ENCODE peak calls at places on chromosomes 12 and 14, in nine cellular contexts. U, H, F, A, Z, L, J, P and N are unnamed samples.

GRCh38 chr12:100031821-100032220 is 47.1 kb upstream of the ANKS1B start:
- DNase-seq in U (no peak), F (no peak), A (no peak), Z (no peak), H (no peak), P (no peak), J (no peak), L (no peak), N (no peak)

GRCh38 chr14:51817326-51817725 is 43.1 kb upstream of the GNG2 start:
- DNase-seq in Z (no peak), J (no peak), P (no peak), U (no peak), H (no peak), A (no peak), L (no peak), F (no peak), N (no peak)

GRCh38 chr14:88492272-88493089 is 62.3 kb downstream of the PTPN21 start:
- DNase-seq in L (peak), H (peak), F (peak), J (peak), U (peak), Z (peak), P (peak), A (peak), N (peak)

GRCh38 chr14:33880330-33880729 is 70.5 kb downstream of the EGLN3 start:
- DNase-seq in J (no peak), L (no peak), Z (no peak), A (no peak), H (no peak), F (no peak), U (no peak), P (no peak), N (no peak)

GRCh38 chr12:66269142-66269541 is 33.2 kb upstream of the HELB start:
- DNase-seq in L (no peak), A (no peak), Z (no peak), U (no peak), F (no peak), J (no peak), H (no peak), P (no peak), N (no peak)

GRCh38 chr14:91300283-91300841 is 55.9 kb upstream of the GPR68 start:
- DNase-seq in H (no peak), A (no peak), P (no peak), Z (no peak), L (no peak), F (no peak), J (no peak), U (peak), N (no peak)

GRCh38 chr12:68609955-68610434 is 704 bp upstream of the RAP1B start:
- DNase-seq in L (no peak), H (no peak), P (peak), U (no peak), J (no peak), A (peak), F (no peak), Z (no peak), N (no peak)

GRCh38 chr14:53183611-53184010 is 30.5 kb upstream of the DDHD1 start:
- DNase-seq in Z (no peak), F (no peak), J (no peak), U (no peak), P (no peak), H (no peak), L (no peak), A (no peak), N (no peak)

GRCh38 chr12:25187781-25188180 is 7.2 kb downstream of the DNAI7 start:
- DNase-seq in U (peak), F (peak), A (peak), L (no peak), P (no peak), Z (no peak), H (no peak), J (no peak), N (no peak)

GRCh38 chr12:7835116-7835515 is 37.6 kb downstream of the SLC2A14 start:
- DNase-seq in A (no peak), P (no peak), L (no peak), J (no peak), Z (no peak), F (no peak), U (no peak), H (no peak), N (no peak)

GRCh38 chr12:100017056-100017455 is 32.3 kb upstream of the ANKS1B start:
- DNase-seq in P (no peak), J (no peak), H (no peak), U (no peak), Z (no peak), F (no peak), L (no peak), A (no peak), N (no peak)

GRCh38 chr12:55470088-55470830 is at the start of gene OR6C70:
- DNase-seq in U (no peak), L (no peak), P (no peak), H (no peak), J (no peak), Z (no peak), A (peak), F (no peak), N (no peak)

GRCh38 chr12:131415781-131416180 is 295.1 kb upstream of the SFSWAP start:
- DNase-seq in J (no peak), A (peak), F (no peak), H (no peak), U (no peak), Z (peak), L (peak), P (no peak), N (no peak)

GRCh38 chr14:63853831-63854293 is 1.1 kb downstream of the SYNE2 start:
- DNase-seq in Z (no peak), P (peak), H (peak), F (peak), A (peak), U (peak), L (peak), J (peak), N (peak)

GRCh38 chr12:49872381-49872780 is 29.5 kb upstream of the BCDIN3D start:
- DNase-seq in Z (no peak), H (no peak), L (no peak), P (no peak), U (no peak), F (no peak), A (no peak), J (no peak), N (no peak)

GRCh38 chr12:132103542-132104308 is 40.4 kb downstream of the DDX51 start:
- DNase-seq in U (no peak), F (no peak), Z (no peak), H (no peak), L (no peak), P (no peak), J (no peak), A (no peak), N (no peak)

GRCh38 chr12:2959194-2959507 is at the start of gene TEAD4:
- DNase-seq in F (peak), P (peak), H (peak), A (peak), Z (peak), L (peak), J (peak), U (peak), N (no peak)

GRCh38 chr12:68804654-68805591 is 3.1 kb upstream of the MDM2 start:
- DNase-seq in L (no peak), P (no peak), F (no peak), J (no peak), A (no peak), Z (no peak), U (no peak), H (no peak), N (no peak)

GRCh38 chr14:104299993-104300761 is 161.8 kb downstream of the KIF26A start:
- DNase-seq in H (no peak), F (no peak), L (peak), P (no peak), A (no peak), Z (no peak), J (no peak), U (no peak), N (no peak)

GRCh38 chr12:20369164-20370000 is 1.0 kb downstream of the PDE3A start:
- DNase-seq in Z (no peak), J (peak), A (peak), F (peak), H (peak), U (peak), L (peak), P (peak), N (no peak)

GRCh38 chr12:26226629-26227375 is 31.4 kb downstream of the SSPN start:
- DNase-seq in Z (no peak), L (peak), A (no peak), P (no peak), U (peak), F (no peak), H (no peak), J (peak), N (no peak)

GRCh38 chr12:63821781-63822251 is 22.7 kb upstream of the SRGAP1 start:
- DNase-seq in P (no peak), L (no peak), F (peak), A (no peak), J (no peak), H (no peak), Z (no peak), U (no peak), N (no peak)

GRCh38 chr14:91377700-91378652 is 39.6 kb downstream of the CCDC88C start:
- DNase-seq in P (no peak), A (peak), Z (no peak), U (peak), F (no peak), L (no peak), J (no peak), H (no peak), N (no peak)

GRCh38 chr12:18753481-18754117 is 15.7 kb downstream of the CAPZA3 start:
- DNase-seq in P (no peak), L (no peak), A (no peak), J (no peak), H (no peak), F (peak), Z (no peak), U (no peak), N (no peak)

GRCh38 chr12:11580125-11580751 is 69.2 kb upstream of the ETV6 start:
- DNase-seq in J (no peak), L (no peak), H (peak), Z (no peak), P (no peak), F (peak), U (no peak), A (peak), N (no peak)

GRCh38 chr12:1885082-1885596 is 33.3 kb downstream of the CACNA2D4 start:
- DNase-seq in A (no peak), U (no peak), P (no peak), L (no peak), Z (no peak), H (no peak), J (no peak), F (no peak), N (no peak)

GRCh38 chr12:108099085-108099484 is 30.0 kb upstream of the WSCD2 start:
- DNase-seq in A (peak), P (no peak), F (no peak), Z (no peak), J (no peak), L (no peak), U (no peak), H (no peak), N (no peak)

GRCh38 chr12:31876568-31877424 is 82.4 kb upstream of the RESF1 start:
- DNase-seq in Z (no peak), F (no peak), L (no peak), P (no peak), J (no peak), A (no peak), H (no peak), U (no peak), N (no peak)

GRCh38 chr14:23631702-23632460 is 4.3 kb upstream of the DHRS2 start:
- DNase-seq in A (peak), P (peak), F (peak), L (peak), J (peak), Z (peak), H (peak), U (peak), N (peak)

GRCh38 chr14:55416866-55417265 is 5.2 kb upstream of the ATG14 start:
- DNase-seq in A (peak), L (peak), U (no peak), F (no peak), Z (peak), P (no peak), J (peak), H (no peak), N (no peak)

GRCh38 chr14:55245657-55246268 is 25.5 kb upstream of the FBXO34 start:
- DNase-seq in U (peak), P (peak), H (no peak), J (no peak), L (peak), Z (peak), F (peak), A (peak), N (peak)

GRCh38 chr12:108241961-108242360 is 97.2 kb downstream of the CMKLR1 start:
- DNase-seq in U (no peak), P (no peak), Z (no peak), J (no peak), H (no peak), A (peak), L (no peak), F (no peak), N (no peak)

GRCh38 chr12:63921157-63921556 is 76.7 kb downstream of the SRGAP1 start:
- DNase-seq in L (no peak), U (no peak), H (peak), A (no peak), F (no peak), P (no peak), J (no peak), Z (peak), N (no peak)

GRCh38 chr14:71803539-71804260 is 128.5 kb upstream of the RGS6 start:
- DNase-seq in J (no peak), F (peak), U (peak), Z (peak), A (peak), P (no peak), L (peak), H (peak), N (no peak)

GRCh38 chr12:50598321-50598862 is 93.6 kb downstream of the DIP2B start:
- DNase-seq in H (no peak), Z (no peak), U (no peak), A (peak), J (no peak), L (no peak), P (no peak), F (peak), N (no peak)